ENCODE peak calls at places on chromosome 6, in four cellular contexts. G is K562, Y is GM12878, X is HepG2. H is an unnamed sample.
A peak's percentile ranks its signal among the peaks of the same experiment; 100 is the strongest.

GRCh38 chr6:7958464-7958863 is 47.9 kb upstream of the TXNDC5 start:
- DNase-seq in X (no peak), Y (no peak), G (no peak), H (no peak)

GRCh38 chr6:112337209-112337638 is 9.9 kb upstream of the RFPL4B start:
- DNase-seq in X (peak; percentile 50), Y (no peak), G (peak; percentile 25), H (peak; percentile 86)

GRCh38 chr6:149888659-149889058 is 9.3 kb downstream of the RAET1E start:
- DNase-seq in Y (no peak), X (no peak), G (no peak), H (no peak)

GRCh38 chr6:153727910-153728309 is 311.1 kb upstream of the OPRM1 start:
- DNase-seq in G (no peak), Y (no peak), X (no peak), H (no peak)

GRCh38 chr6:100573169-100573568 is 108.4 kb upstream of the SIM1 start:
- DNase-seq in Y (no peak), G (peak; percentile 17), X (peak; percentile 15), H (no peak)

GRCh38 chr6:56292505-56293181 is 45.3 kb upstream of the COL21A1 start:
- DNase-seq in G (peak; percentile 10), X (peak; percentile 62), Y (no peak), H (peak; percentile 53)

GRCh38 chr6:25137497-25137896 is 141.7 kb upstream of the CARMIL1 start:
- DNase-seq in G (no peak), Y (no peak), X (no peak), H (no peak)

GRCh38 chr6:155248021-155249001 is 15.5 kb upstream of the CLDN20 start:
- DNase-seq in X (peak; percentile 43), G (peak; percentile 33), Y (peak; percentile 36), H (peak; percentile 48)

GRCh38 chr6:44530910-44531234 is 143.4 kb downstream of the CDC5L start:
- DNase-seq in X (no peak), Y (no peak), G (no peak), H (no peak)

GRCh38 chr6:64257586-64257985 is 622.0 kb downstream of the PHF3 start:
- DNase-seq in Y (no peak), G (no peak), X (no peak), H (no peak)

GRCh38 chr6:147246853-147247635 is 42.8 kb downstream of the STXBP5 start:
- DNase-seq in X (no peak), G (no peak), Y (no peak), H (no peak)

GRCh38 chr6:36127462-36128016 is 2.8 kb upstream of the MAPK13 start:
- DNase-seq in X (peak; percentile 77), G (peak; percentile 92), Y (no peak), H (no peak)

GRCh38 chr6:113530769-113531168 is 326.4 kb upstream of the MARCKS start:
- DNase-seq in G (peak; percentile 4), X (peak; percentile 39), Y (no peak), H (no peak)

GRCh38 chr6:38095054-38095453 is 275.5 kb downstream of the ZFAND3 start:
- DNase-seq in G (no peak), Y (no peak), X (peak; percentile 26), H (no peak)

GRCh38 chr6:47016916-47017315 is 25.2 kb downstream of the ADGRF1 start:
- DNase-seq in G (no peak), X (no peak), Y (no peak), H (no peak)

GRCh38 chr6:39209360-39209811 is 19.9 kb downstream of the KCNK5 start:
- DNase-seq in G (no peak), Y (no peak), X (no peak), H (no peak)

GRCh38 chr6:120010075-120010474 is 660.5 kb upstream of the MAN1A1 start:
- DNase-seq in G (no peak), X (no peak), Y (no peak), H (no peak)

GRCh38 chr6:37244430-37245310 is 12.9 kb upstream of the TBC1D22B start:
- DNase-seq in G (peak; percentile 41), X (peak; percentile 97), Y (no peak), H (no peak)

GRCh38 chr6:165611294-165611693 is 51.7 kb downstream of the PDE10A start:
- DNase-seq in G (no peak), Y (no peak), X (no peak), H (no peak)

GRCh38 chr6:139882977-139883728 is 508.7 kb upstream of the CITED2 start:
- DNase-seq in Y (no peak), G (no peak), X (peak; percentile 7), H (no peak)

GRCh38 chr6:158799051-158799792 is 19.9 kb downstream of the EZR start:
- DNase-seq in Y (no peak), X (peak; percentile 72), G (no peak), H (peak; percentile 61)

GRCh38 chr6:158798311-158798710 is 20.9 kb downstream of the EZR start:
- DNase-seq in G (no peak), X (no peak), Y (no peak), H (no peak)

GRCh38 chr6:158795516-158795915 is 23.7 kb downstream of the EZR start:
- DNase-seq in X (no peak), Y (no peak), G (no peak), H (no peak)

GRCh38 chr6:158796353-158796752 is 22.8 kb downstream of the EZR start:
- DNase-seq in X (no peak), G (no peak), Y (no peak), H (no peak)

GRCh38 chr6:158797331-158798202 is 21.6 kb downstream of the EZR start:
- DNase-seq in X (no peak), G (no peak), Y (no peak), H (no peak)
- TF ChIP-seq FOXK2 in X (no peak), G (no peak), Y (no peak), H (no peak)

GRCh38 chr6:75281643-75282042 is 2.9 kb downstream of the TMEM30A start:
- DNase-seq in X (no peak), G (no peak), Y (no peak), H (no peak)

GRCh38 chr6:75278474-75279077 is 6.0 kb downstream of the TMEM30A start:
- DNase-seq in X (no peak), G (peak; percentile 15), Y (no peak), H (no peak)

GRCh38 chr6:75279418-75279817 is 5.2 kb downstream of the TMEM30A start:
- DNase-seq in G (no peak), Y (no peak), X (no peak), H (no peak)

GRCh38 chr6:75282706-75283105 is 1.9 kb downstream of the TMEM30A start:
- DNase-seq in Y (no peak), X (no peak), G (no peak), H (no peak)

DNA sequence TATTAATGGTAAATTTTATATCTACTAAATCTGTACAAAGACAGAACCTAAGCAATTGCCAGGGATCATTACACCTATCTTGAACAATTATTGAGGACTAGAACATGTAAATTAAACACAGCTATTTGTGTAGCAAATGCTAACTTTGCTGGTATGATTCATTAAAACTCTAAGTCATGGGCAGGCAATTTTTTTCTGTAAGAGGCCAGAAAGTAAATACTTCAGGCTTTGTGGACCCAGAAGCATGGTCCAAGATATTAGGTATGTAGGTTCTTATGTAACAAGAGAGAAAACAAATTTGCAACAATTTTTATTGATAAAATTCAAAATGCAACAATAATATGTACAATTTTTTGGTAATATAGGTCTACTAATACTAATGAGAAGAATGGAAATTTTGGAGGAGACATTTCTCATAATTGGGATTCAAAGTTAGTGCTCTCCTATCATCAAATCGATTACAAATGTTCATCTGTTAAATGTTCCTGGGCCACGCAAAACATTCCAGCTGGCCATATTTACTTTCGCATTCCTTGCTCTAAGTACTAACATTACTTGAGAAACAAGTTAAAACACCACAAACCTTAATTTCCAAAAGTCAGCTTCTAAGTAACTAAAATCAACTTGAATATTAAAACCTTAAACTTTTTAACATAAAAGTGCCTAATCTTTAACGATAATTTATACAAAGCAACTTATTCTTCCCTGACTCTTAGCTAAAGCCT is 4.3 kb downstream of the TMEM30A start:
- DNase-seq in G (no peak), X (no peak), Y (no peak), H (no peak)
- TF ChIP-seq FOXK2 in G (no peak), X (no peak), Y (no peak), H (no peak)

GRCh38 chr6:150891886-150892485 is 26.5 kb downstream of the MTHFD1L start:
- DNase-seq in G (peak; percentile 49), X (peak; percentile 69), Y (peak; percentile 34), H (peak; percentile 74)
- TF ChIP-seq FOXK2 in G (no peak), X (no peak), Y (no peak), H (no peak)

GRCh38 chr6:157514659-157515496 is 133.9 kb downstream of the ZDHHC14 start:
- DNase-seq in X (peak; percentile 75), Y (no peak), G (peak; percentile 96), H (no peak)
- TF ChIP-seq FOXK2 in X (no peak), Y (no peak), G (peak; percentile 82), H (no peak)

GRCh38 chr6:69026243-69026642 is 391.2 kb downstream of the ADGRB3 start:
- DNase-seq in G (no peak), Y (no peak), X (no peak), H (no peak)
- TF ChIP-seq FOXK2 in G (no peak), Y (no peak), X (no peak), H (no peak)

DNA sequence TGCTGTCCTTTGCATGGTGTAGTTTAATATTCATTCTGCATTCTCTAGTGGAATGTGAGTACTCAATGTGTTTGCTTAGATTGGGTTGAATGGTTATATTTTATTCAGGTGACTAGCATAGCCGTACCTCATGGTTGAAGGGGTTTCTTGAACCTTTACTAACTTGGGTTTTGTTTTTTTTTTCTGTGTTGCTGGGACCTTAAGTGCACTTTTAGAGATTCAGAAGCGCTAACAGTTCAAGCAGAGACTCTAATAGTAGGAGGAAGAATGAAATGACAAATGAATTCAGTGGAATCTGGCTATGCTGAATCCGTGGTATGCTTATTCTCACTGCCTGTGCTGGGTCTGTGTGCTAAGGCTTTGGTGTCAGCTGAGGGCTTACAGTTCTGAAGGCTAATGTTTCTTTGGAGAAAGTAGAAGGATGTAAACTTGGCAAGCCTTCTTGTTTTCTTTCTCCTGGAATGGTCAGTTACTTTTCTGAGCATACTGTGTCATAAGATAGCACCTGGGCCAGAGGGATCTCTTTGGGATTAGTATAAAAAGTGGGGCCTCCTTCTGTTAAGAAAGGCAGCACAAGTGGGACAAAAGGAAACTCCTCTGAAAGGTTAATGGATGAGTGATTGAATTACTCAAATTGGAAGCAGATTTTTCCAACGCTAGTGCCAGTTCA is 28.7 kb downstream of the RNF144B start:
- DNase-seq in G (no peak), Y (no peak), X (no peak), H (no peak)
- TF ChIP-seq FOXK2 in G (no peak), Y (no peak), X (no peak), H (no peak)

DNA sequence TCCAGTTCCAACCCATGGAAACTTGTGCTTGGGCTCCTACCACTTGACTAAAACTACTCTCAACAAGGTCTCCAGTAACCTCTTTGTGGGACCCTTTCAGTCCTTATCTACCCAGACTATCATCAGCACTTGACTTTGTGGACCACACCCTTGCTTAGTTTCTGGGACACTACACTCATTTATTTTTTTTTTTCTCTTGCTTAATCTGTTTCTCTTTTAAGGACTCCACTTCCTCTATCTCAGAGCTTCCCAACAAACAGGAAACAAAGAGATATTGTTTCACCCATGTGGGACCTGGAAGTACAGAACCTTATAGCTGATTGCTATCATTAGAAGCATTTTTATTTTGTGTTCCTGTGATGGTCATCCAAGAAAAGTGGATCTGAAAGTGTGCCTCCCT is 28.8 kb upstream of the ME1 start:
- DNase-seq in Y (no peak), G (no peak), X (no peak), H (no peak)
- TF ChIP-seq FOXK2 in Y (no peak), G (no peak), X (no peak), H (no peak)